ENCODE peak calls at places on chromosomes 1 and 21, in five cellular contexts. E is breast epithelium, X is stomach, Q is ovary, B is HCT116. V is an unnamed sample. For H3K4me1, the result is how much of the 10 kb centered on the place peaks cover.

GRCh38 chr1:156754219-156754618 is 2.7 kb upstream of the HDGF start:
- DNase-seq in E (no peak), X (no peak), Q (no peak), B (no peak), V (no peak)

GRCh38 chr1:78606274-78606673 is 14.0 kb upstream of the IFI44L start:
- DNase-seq in E (no peak), X (no peak), Q (no peak), B (no peak), V (no peak)

GRCh38 chr1:27876341-27877114 is 4.2 kb downstream of the THEMIS2 start:
- DNase-seq in E (no peak), X (no peak), Q (no peak), B (no peak), V (no peak)

GRCh38 chr1:11487196-11487751 is 8.3 kb downstream of the DISP3 start:
- DNase-seq in E (no peak), X (no peak), Q (no peak), B (no peak), V (no peak)

GRCh38 chr21:26191609-26192008 is 21.0 kb upstream of the APP start:
- DNase-seq in E (no peak), X (no peak), Q (no peak), B (no peak), V (no peak)

GRCh38 chr1:23555225-23555801 is 4.0 kb downstream of the ID3 start:
- DNase-seq in E (no peak), X (no peak), Q (peak), B (no peak), V (no peak)

GRCh38 chr1:101308001-101308659 is 71.3 kb downstream of the S1PR1 start:
- DNase-seq in E (no peak), X (no peak), Q (no peak), B (no peak), V (no peak)

GRCh38 chr1:10941891-10942541 is 70.4 kb upstream of the TARDBP start:
- DNase-seq in E (no peak), X (peak), Q (peak), B (no peak), V (peak)

GRCh38 chr1:31583995-31584868 is 7.9 kb downstream of the TINAGL1 start:
- DNase-seq in E (no peak), X (peak), Q (peak), B (no peak), V (no peak)

GRCh38 chr1:221810406-221810805 is 68.5 kb upstream of the DUSP10 start:
- DNase-seq in E (no peak), X (no peak), Q (no peak), B (no peak), V (no peak)

GRCh38 chr1:18182518-18183160 is 75.0 kb downstream of the IGSF21 start:
- DNase-seq in E (no peak), X (no peak), Q (no peak), B (no peak), V (no peak)

GRCh38 chr1:63902844-63903589 is 129.2 kb downstream of the ROR1 start:
- DNase-seq in E (no peak), X (peak), Q (no peak), B (no peak), V (no peak)

GRCh38 chr1:80520949-80521348 is 1279.8 kb upstream of the ADGRL2 start:
- DNase-seq in E (no peak), X (no peak), Q (no peak), B (no peak), V (no peak)

GRCh38 chr1:8866173-8866791 is 12.2 kb downstream of the ENO1 start:
- DNase-seq in E (no peak), X (no peak), Q (no peak), B (no peak), V (no peak)

GRCh38 chr1:198234511-198235251 is 77.9 kb downstream of the NEK7 start:
- DNase-seq in E (no peak), X (no peak), Q (no peak), B (no peak), V (no peak)

GRCh38 chr1:218344814-218345672 is at the start of gene TGFB2:
- DNase-seq in E (peak), X (no peak), Q (peak), B (no peak), V (peak)

GRCh38 chr1:94734963-94735899 is 84.9 kb upstream of the SLC44A3 start:
- DNase-seq in E (peak), X (peak), Q (peak), B (no peak), V (no peak)

GRCh38 chr1:16180291-16180824 is 24.5 kb upstream of the EPHA2 start:
- DNase-seq in E (no peak), X (no peak), Q (no peak), B (no peak), V (no peak)

GRCh38 chr1:70319750-70320149 is 34.8 kb downstream of the ANKRD13C start:
- DNase-seq in E (no peak), X (no peak), Q (no peak), B (peak), V (no peak)

GRCh38 chr1:109529895-109530456 is 9.7 kb upstream of the GPR61 start:
- DNase-seq in E (no peak), X (no peak), Q (no peak), B (no peak), V (no peak)

GRCh38 chr21:38503588-38503987 is 5.3 kb upstream of the ERG start:
- DNase-seq in E (no peak), X (no peak), Q (no peak), B (no peak), V (no peak)
- H3K4me3 ChIP-seq in E (peak), X (peak), Q (no peak), B (no peak), V (no peak)

GRCh38 chr1:200176798-200177197 is 149.3 kb downstream of the NR5A2 start:
- DNase-seq in E (no peak), X (no peak), Q (no peak), B (no peak), V (no peak)

GRCh38 chr1:200179781-200180160 is 152.3 kb downstream of the NR5A2 start:
- DNase-seq in E (no peak), X (no peak), Q (no peak), B (no peak), V (no peak)

GRCh38 chr1:200178340-200178739 is 150.8 kb downstream of the NR5A2 start:
- DNase-seq in E (no peak), X (no peak), Q (no peak), B (no peak), V (no peak)

GRCh38 chr1:200180821-200181220 is 153.3 kb downstream of the NR5A2 start:
- DNase-seq in E (no peak), X (no peak), Q (no peak), B (peak), V (no peak)

DNA sequence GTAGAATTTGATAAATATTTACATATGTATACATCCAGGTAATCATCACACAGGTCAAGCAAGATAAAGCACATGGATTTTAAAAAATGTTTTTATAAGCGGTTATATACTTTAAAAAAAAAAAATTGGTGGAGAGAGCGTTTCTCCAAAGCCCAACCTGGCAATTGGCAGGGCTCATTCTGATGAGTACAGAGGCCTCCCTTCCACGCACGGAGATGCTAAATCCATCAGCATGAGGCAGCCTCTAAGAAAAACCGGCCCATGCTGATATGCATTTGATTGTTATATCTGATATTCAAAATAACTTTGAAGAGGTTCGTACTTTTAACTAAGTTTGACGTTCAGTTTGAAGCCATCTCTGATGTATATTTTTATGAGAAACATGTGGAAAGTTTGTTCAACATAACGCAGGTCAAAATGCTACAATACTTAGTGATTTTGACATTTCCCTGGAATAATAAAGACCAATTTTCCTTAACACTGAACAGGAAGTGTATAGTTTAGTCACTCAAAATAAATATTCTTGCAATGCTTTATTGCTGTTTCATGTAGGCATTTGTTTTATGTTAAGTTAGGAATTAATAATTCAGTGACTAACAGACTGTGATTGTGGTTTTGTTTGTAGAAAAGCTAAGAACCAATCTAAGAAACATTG is 151.7 kb downstream of the NR5A2 start:
- DNase-seq in E (no peak), X (no peak), Q (no peak), B (no peak), V (no peak)
- H3K4me1 ChIP-seq in E (under half), X (under half), Q (under half), B (under half), V (under half)

GRCh38 chr1:39928809-39929587 is 25.9 kb upstream of the MFSD2A start:
- DNase-seq in E (no peak), X (no peak), Q (no peak), B (no peak), V (no peak)
- TF ChIP-seq POLR2A in E (no peak), X (no peak), Q (no peak), B (no peak), V (no peak)

DNA sequence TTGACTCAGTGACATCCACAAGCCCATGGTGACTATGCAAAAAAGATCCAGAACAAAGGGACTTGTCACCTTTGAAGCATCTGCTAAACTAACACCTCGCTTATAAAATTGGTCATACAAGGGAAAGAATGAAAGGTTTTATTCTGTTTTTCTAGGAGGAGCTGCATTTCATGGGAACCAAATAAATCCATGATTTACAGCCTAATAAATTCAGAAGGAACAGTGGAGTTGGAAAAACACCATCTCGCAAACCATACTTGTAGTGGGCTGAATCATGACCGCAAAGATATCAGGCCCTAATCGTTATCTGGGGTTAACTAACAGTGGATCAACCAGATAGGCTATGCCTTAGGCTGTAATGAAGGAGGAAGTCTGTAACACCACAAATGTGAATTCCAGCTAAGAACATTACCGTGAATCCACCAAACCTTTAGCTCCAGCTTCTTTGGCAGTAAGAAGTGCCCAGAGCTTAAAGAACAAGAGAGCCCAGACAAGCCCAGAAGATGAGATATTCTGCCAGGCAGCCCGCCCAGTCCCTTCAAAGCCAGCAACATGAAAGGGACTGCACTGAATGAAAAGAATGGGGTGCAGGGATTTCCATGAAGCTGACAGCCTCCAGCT is 27.4 kb downstream of the RSPH1 start:
- DNase-seq in E (no peak), X (no peak), Q (no peak), B (no peak), V (no peak)
- H3K4me3 ChIP-seq in E (no peak), X (no peak), Q (no peak), B (no peak), V (no peak)

DNA sequence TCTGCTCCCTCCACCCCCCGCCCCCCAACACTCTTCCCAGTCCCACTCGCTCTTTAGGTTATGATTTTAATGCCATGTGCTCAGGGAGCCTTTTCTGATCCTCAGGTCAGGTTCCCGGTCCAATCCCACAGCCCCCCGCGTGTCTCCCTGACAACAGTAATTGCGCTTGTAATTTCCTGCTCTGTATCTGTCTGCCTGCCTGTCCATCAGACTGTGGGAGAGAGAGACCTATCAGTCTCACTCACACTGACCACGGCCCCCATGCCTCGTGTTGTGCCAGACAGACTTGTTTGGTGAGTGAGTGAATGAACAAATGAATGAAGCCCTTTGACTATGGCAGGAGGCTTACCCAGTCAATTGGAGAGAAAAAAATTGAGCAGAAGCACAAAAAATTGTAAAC is 50.8 kb upstream of the ECE1 start:
- DNase-seq in E (no peak), X (no peak), Q (peak), B (no peak), V (no peak)
- H3K4me1 ChIP-seq in E (under half), X (half or more), Q (under half), B (half or more), V (half or more)

GRCh38 chr1:182133181-182133580 is 71.7 kb upstream of the ZNF648 start:
- DNase-seq in E (no peak), X (no peak), Q (no peak), B (no peak), V (no peak)
- TF ChIP-seq POLR2A in E (no peak), X (no peak), Q (no peak), B (no peak), V (no peak)